ENCODE peak calls at places on chromosomes 2 and 18, in nine cellular contexts. One of them, this sample, is unnamed.

GRCh38 chr2:72028351-72028995 is 119.2 kb downstream of the CYP26B1 start:
- DNase-seq in astrocyte of the spinal cord: no peak
- DNase-seq in glutamatergic neuron: peak
- DNase-seq in mesothelial cell of epicardium: no peak
- DNase-seq in AG04450: no peak
- DNase-seq in psoas muscle: no peak
- DNase-seq in choroid plexus epithelial cell: no peak
- DNase-seq in HFFc6: no peak
- DNase-seq in prostate gland: peak
- DNase-seq in this sample: no peak

GRCh38 chr2:45418532-45418931 is 192.5 kb downstream of the SRBD1 start:
- DNase-seq in astrocyte of the spinal cord: no peak
- DNase-seq in glutamatergic neuron: no peak
- DNase-seq in mesothelial cell of epicardium: no peak
- DNase-seq in AG04450: no peak
- DNase-seq in psoas muscle: no peak
- DNase-seq in choroid plexus epithelial cell: no peak
- DNase-seq in HFFc6: no peak
- DNase-seq in prostate gland: no peak
- DNase-seq in this sample: no peak

GRCh38 chr18:52054301-52054700 is 285.7 kb upstream of the DCC start:
- DNase-seq in astrocyte of the spinal cord: no peak
- DNase-seq in glutamatergic neuron: no peak
- DNase-seq in mesothelial cell of epicardium: no peak
- DNase-seq in AG04450: no peak
- DNase-seq in psoas muscle: no peak
- DNase-seq in choroid plexus epithelial cell: no peak
- DNase-seq in HFFc6: no peak
- DNase-seq in prostate gland: no peak
- DNase-seq in this sample: no peak

GRCh38 chr2:237404413-237404812 is 9.6 kb downstream of the COL6A3 start:
- DNase-seq in astrocyte of the spinal cord: no peak
- DNase-seq in glutamatergic neuron: no peak
- DNase-seq in mesothelial cell of epicardium: no peak
- DNase-seq in AG04450: no peak
- DNase-seq in psoas muscle: no peak
- DNase-seq in choroid plexus epithelial cell: no peak
- DNase-seq in HFFc6: no peak
- DNase-seq in prostate gland: no peak
- DNase-seq in this sample: no peak

GRCh38 chr2:112666764-112667122 is 21.0 kb downstream of the SLC20A1 start:
- DNase-seq in astrocyte of the spinal cord: no peak
- DNase-seq in glutamatergic neuron: no peak
- DNase-seq in mesothelial cell of epicardium: no peak
- DNase-seq in AG04450: no peak
- DNase-seq in psoas muscle: no peak
- DNase-seq in choroid plexus epithelial cell: no peak
- DNase-seq in HFFc6: no peak
- DNase-seq in prostate gland: no peak
- DNase-seq in this sample: no peak

GRCh38 chr2:119366161-119366648 is 429 bp downstream of the C2orf76 start:
- DNase-seq in astrocyte of the spinal cord: peak
- DNase-seq in glutamatergic neuron: no peak
- DNase-seq in mesothelial cell of epicardium: no peak
- DNase-seq in AG04450: no peak
- DNase-seq in psoas muscle: no peak
- DNase-seq in choroid plexus epithelial cell: peak
- DNase-seq in HFFc6: peak
- DNase-seq in prostate gland: peak
- DNase-seq in this sample: peak

GRCh38 chr2:109330056-109330455 is 201.1 kb downstream of the SH3RF3 start:
- DNase-seq in astrocyte of the spinal cord: peak
- DNase-seq in glutamatergic neuron: no peak
- DNase-seq in mesothelial cell of epicardium: no peak
- DNase-seq in AG04450: no peak
- DNase-seq in psoas muscle: no peak
- DNase-seq in choroid plexus epithelial cell: peak
- DNase-seq in HFFc6: peak
- DNase-seq in prostate gland: no peak
- DNase-seq in this sample: peak

GRCh38 chr2:174675615-174676014 is 78.0 kb upstream of the WIPF1 start:
- DNase-seq in astrocyte of the spinal cord: no peak
- DNase-seq in glutamatergic neuron: no peak
- DNase-seq in mesothelial cell of epicardium: no peak
- DNase-seq in AG04450: no peak
- DNase-seq in psoas muscle: no peak
- DNase-seq in choroid plexus epithelial cell: no peak
- DNase-seq in HFFc6: no peak
- DNase-seq in prostate gland: no peak
- DNase-seq in this sample: no peak

GRCh38 chr18:79527656-79528055 is 131.9 kb downstream of the NFATC1 start:
- DNase-seq in astrocyte of the spinal cord: no peak
- DNase-seq in glutamatergic neuron: peak
- DNase-seq in mesothelial cell of epicardium: no peak
- DNase-seq in AG04450: no peak
- DNase-seq in psoas muscle: no peak
- DNase-seq in choroid plexus epithelial cell: no peak
- DNase-seq in HFFc6: no peak
- DNase-seq in prostate gland: no peak
- DNase-seq in this sample: no peak

GRCh38 chr2:229416116-229416694 is 145.1 kb upstream of the PID1 start:
- DNase-seq in astrocyte of the spinal cord: peak
- DNase-seq in glutamatergic neuron: no peak
- DNase-seq in mesothelial cell of epicardium: no peak
- DNase-seq in AG04450: no peak
- DNase-seq in psoas muscle: peak
- DNase-seq in choroid plexus epithelial cell: peak
- DNase-seq in HFFc6: peak
- DNase-seq in prostate gland: no peak
- DNase-seq in this sample: peak

GRCh38 chr2:239461551-239462515 is 61.0 kb upstream of the HDAC4 start:
- DNase-seq in astrocyte of the spinal cord: peak
- DNase-seq in glutamatergic neuron: no peak
- DNase-seq in mesothelial cell of epicardium: no peak
- DNase-seq in AG04450: no peak
- DNase-seq in psoas muscle: no peak
- DNase-seq in choroid plexus epithelial cell: peak
- DNase-seq in HFFc6: no peak
- DNase-seq in prostate gland: no peak
- DNase-seq in this sample: no peak

GRCh38 chr2:240248981-240249422 is 108.5 kb upstream of the OTOS start:
- DNase-seq in astrocyte of the spinal cord: no peak
- DNase-seq in glutamatergic neuron: no peak
- DNase-seq in mesothelial cell of epicardium: no peak
- DNase-seq in AG04450: no peak
- DNase-seq in psoas muscle: peak
- DNase-seq in choroid plexus epithelial cell: no peak
- DNase-seq in HFFc6: no peak
- DNase-seq in prostate gland: no peak
- DNase-seq in this sample: no peak

GRCh38 chr18:74050807-74051206 is 96.8 kb downstream of the FBXO15 start:
- DNase-seq in astrocyte of the spinal cord: no peak
- DNase-seq in glutamatergic neuron: no peak
- DNase-seq in mesothelial cell of epicardium: no peak
- DNase-seq in AG04450: no peak
- DNase-seq in psoas muscle: no peak
- DNase-seq in choroid plexus epithelial cell: no peak
- DNase-seq in HFFc6: no peak
- DNase-seq in prostate gland: no peak
- DNase-seq in this sample: no peak

GRCh38 chr2:38075436-38076249 is at the start of gene CYP1B1:
- DNase-seq in astrocyte of the spinal cord: no peak
- DNase-seq in glutamatergic neuron: peak
- DNase-seq in mesothelial cell of epicardium: no peak
- DNase-seq in AG04450: no peak
- DNase-seq in psoas muscle: peak
- DNase-seq in choroid plexus epithelial cell: peak
- DNase-seq in HFFc6: no peak
- DNase-seq in prostate gland: no peak
- DNase-seq in this sample: no peak

GRCh38 chr2:38076250-38076709 is 329 bp upstream of the CYP1B1 start:
- DNase-seq in astrocyte of the spinal cord: peak
- DNase-seq in glutamatergic neuron: peak
- DNase-seq in mesothelial cell of epicardium: peak
- DNase-seq in AG04450: no peak
- DNase-seq in psoas muscle: peak
- DNase-seq in choroid plexus epithelial cell: peak
- DNase-seq in HFFc6: peak
- DNase-seq in prostate gland: peak
- DNase-seq in this sample: peak

GRCh38 chr2:38074047-38074774 is 1.7 kb downstream of the CYP1B1 start:
- DNase-seq in astrocyte of the spinal cord: no peak
- DNase-seq in glutamatergic neuron: no peak
- DNase-seq in mesothelial cell of epicardium: no peak
- DNase-seq in AG04450: no peak
- DNase-seq in psoas muscle: peak
- DNase-seq in choroid plexus epithelial cell: peak
- DNase-seq in HFFc6: no peak
- DNase-seq in prostate gland: no peak
- DNase-seq in this sample: peak

GRCh38 chr2:38073211-38074005 is 2.5 kb downstream of the CYP1B1 start:
- DNase-seq in astrocyte of the spinal cord: peak
- DNase-seq in glutamatergic neuron: no peak
- DNase-seq in mesothelial cell of epicardium: no peak
- DNase-seq in AG04450: no peak
- DNase-seq in psoas muscle: peak
- DNase-seq in choroid plexus epithelial cell: no peak
- DNase-seq in HFFc6: no peak
- DNase-seq in prostate gland: no peak
- DNase-seq in this sample: peak

DNA sequence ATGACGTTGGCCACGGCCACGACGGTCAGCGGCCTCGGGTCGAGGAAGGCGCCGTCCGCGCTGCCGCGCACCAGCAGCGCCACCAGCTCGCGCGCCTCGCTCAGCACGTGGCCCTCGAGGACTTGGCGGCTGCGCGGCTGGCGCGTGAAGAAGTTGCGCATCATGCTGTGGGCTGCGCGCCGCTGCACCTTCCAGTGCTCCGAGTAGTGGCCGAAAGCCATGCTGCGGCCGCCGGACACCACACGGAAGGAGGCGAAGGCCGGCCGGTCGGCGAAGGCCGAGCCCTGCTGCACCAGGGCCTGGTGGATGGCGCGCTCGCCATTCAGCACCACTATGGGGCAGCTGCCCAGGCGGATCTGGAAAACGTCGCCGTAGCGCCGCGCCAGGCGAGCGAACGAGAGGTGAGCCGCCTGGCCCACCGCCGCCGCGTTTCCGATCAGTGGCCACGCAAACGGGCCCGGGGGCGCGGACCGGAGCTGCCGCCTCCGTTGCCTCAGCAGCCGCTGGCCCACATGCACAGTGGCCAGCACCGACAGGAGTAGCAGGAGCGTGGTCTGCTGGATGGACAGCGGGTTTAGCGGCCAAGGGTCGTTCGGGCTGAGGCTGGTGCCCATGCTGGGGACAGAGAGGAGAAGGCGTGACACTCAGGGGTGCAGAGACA is 1.0 kb downstream of the CYP1B1 start:
- DNase-seq in astrocyte of the spinal cord: peak
- DNase-seq in glutamatergic neuron: peak
- DNase-seq in mesothelial cell of epicardium: no peak
- DNase-seq in AG04450: no peak
- DNase-seq in psoas muscle: peak
- DNase-seq in choroid plexus epithelial cell: peak
- DNase-seq in HFFc6: no peak
- DNase-seq in prostate gland: no peak
- DNase-seq in this sample: peak
- TF ChIP-seq CTCF in astrocyte of the spinal cord: no peak
- TF ChIP-seq CTCF in glutamatergic neuron: no peak
- TF ChIP-seq CTCF in mesothelial cell of epicardium: no peak
- TF ChIP-seq CTCF in AG04450: no peak
- TF ChIP-seq CTCF in psoas muscle: no peak
- TF ChIP-seq CTCF in choroid plexus epithelial cell: no peak
- TF ChIP-seq CTCF in HFFc6: no peak
- TF ChIP-seq CTCF in prostate gland: no peak
- TF ChIP-seq CTCF in this sample: no peak

GRCh38 chr2:3265471-3265870 is 112.1 kb downstream of the EIPR1 start:
- DNase-seq in astrocyte of the spinal cord: no peak
- DNase-seq in glutamatergic neuron: no peak
- DNase-seq in mesothelial cell of epicardium: no peak
- DNase-seq in AG04450: no peak
- DNase-seq in psoas muscle: no peak
- DNase-seq in choroid plexus epithelial cell: no peak
- DNase-seq in HFFc6: no peak
- DNase-seq in prostate gland: no peak
- DNase-seq in this sample: no peak
- TF ChIP-seq CTCF in astrocyte of the spinal cord: no peak
- TF ChIP-seq CTCF in glutamatergic neuron: no peak
- TF ChIP-seq CTCF in mesothelial cell of epicardium: no peak
- TF ChIP-seq CTCF in AG04450: no peak
- TF ChIP-seq CTCF in psoas muscle: no peak
- TF ChIP-seq CTCF in choroid plexus epithelial cell: no peak
- TF ChIP-seq CTCF in HFFc6: no peak
- TF ChIP-seq CTCF in prostate gland: no peak
- TF ChIP-seq CTCF in this sample: no peak

GRCh38 chr2:224060783-224061482 is 21.8 kb upstream of the SERPINE2 start:
- DNase-seq in astrocyte of the spinal cord: no peak
- DNase-seq in glutamatergic neuron: no peak
- DNase-seq in mesothelial cell of epicardium: no peak
- DNase-seq in AG04450: no peak
- DNase-seq in psoas muscle: no peak
- DNase-seq in choroid plexus epithelial cell: no peak
- DNase-seq in HFFc6: no peak
- DNase-seq in prostate gland: no peak
- DNase-seq in this sample: no peak

GRCh38 chr2:224059178-224059577 is 20.1 kb upstream of the SERPINE2 start:
- DNase-seq in astrocyte of the spinal cord: no peak
- DNase-seq in glutamatergic neuron: no peak
- DNase-seq in mesothelial cell of epicardium: no peak
- DNase-seq in AG04450: no peak
- DNase-seq in psoas muscle: no peak
- DNase-seq in choroid plexus epithelial cell: no peak
- DNase-seq in HFFc6: no peak
- DNase-seq in prostate gland: no peak
- DNase-seq in this sample: no peak

GRCh38 chr2:224055101-224055500 is 16.0 kb upstream of the SERPINE2 start:
- DNase-seq in astrocyte of the spinal cord: no peak
- DNase-seq in glutamatergic neuron: no peak
- DNase-seq in mesothelial cell of epicardium: no peak
- DNase-seq in AG04450: no peak
- DNase-seq in psoas muscle: no peak
- DNase-seq in choroid plexus epithelial cell: no peak
- DNase-seq in HFFc6: no peak
- DNase-seq in prostate gland: no peak
- DNase-seq in this sample: no peak

GRCh38 chr2:224056889-224057288 is 17.8 kb upstream of the SERPINE2 start:
- DNase-seq in astrocyte of the spinal cord: no peak
- DNase-seq in glutamatergic neuron: no peak
- DNase-seq in mesothelial cell of epicardium: no peak
- DNase-seq in AG04450: no peak
- DNase-seq in psoas muscle: no peak
- DNase-seq in choroid plexus epithelial cell: no peak
- DNase-seq in HFFc6: no peak
- DNase-seq in prostate gland: no peak
- DNase-seq in this sample: no peak

GRCh38 chr2:224058048-224058775 is 19.1 kb upstream of the SERPINE2 start:
- DNase-seq in astrocyte of the spinal cord: no peak
- DNase-seq in glutamatergic neuron: no peak
- DNase-seq in mesothelial cell of epicardium: no peak
- DNase-seq in AG04450: no peak
- DNase-seq in psoas muscle: no peak
- DNase-seq in choroid plexus epithelial cell: no peak
- DNase-seq in HFFc6: no peak
- DNase-seq in prostate gland: no peak
- DNase-seq in this sample: no peak
- TF ChIP-seq CTCF in astrocyte of the spinal cord: no peak
- TF ChIP-seq CTCF in glutamatergic neuron: no peak
- TF ChIP-seq CTCF in mesothelial cell of epicardium: no peak
- TF ChIP-seq CTCF in AG04450: no peak
- TF ChIP-seq CTCF in psoas muscle: no peak
- TF ChIP-seq CTCF in choroid plexus epithelial cell: peak
- TF ChIP-seq CTCF in HFFc6: peak
- TF ChIP-seq CTCF in prostate gland: no peak
- TF ChIP-seq CTCF in this sample: no peak

GRCh38 chr2:168687314-168687713 is 115.1 kb upstream of the NOSTRIN start:
- DNase-seq in astrocyte of the spinal cord: peak
- DNase-seq in glutamatergic neuron: no peak
- DNase-seq in mesothelial cell of epicardium: no peak
- DNase-seq in AG04450: no peak
- DNase-seq in psoas muscle: no peak
- DNase-seq in choroid plexus epithelial cell: peak
- DNase-seq in HFFc6: peak
- DNase-seq in prostate gland: no peak
- DNase-seq in this sample: peak
- TF ChIP-seq CTCF in astrocyte of the spinal cord: no peak
- TF ChIP-seq CTCF in glutamatergic neuron: no peak
- TF ChIP-seq CTCF in mesothelial cell of epicardium: no peak
- TF ChIP-seq CTCF in AG04450: no peak
- TF ChIP-seq CTCF in psoas muscle: peak
- TF ChIP-seq CTCF in choroid plexus epithelial cell: peak
- TF ChIP-seq CTCF in HFFc6: peak
- TF ChIP-seq CTCF in prostate gland: no peak
- TF ChIP-seq CTCF in this sample: no peak